ENCODE peak calls at places on chromosomes 6 and 20, in four cellular contexts. D is activated CD8-positive, alpha-beta T cell treated with anti-CD3 and anti-CD28 coated beads for 36 hours; W is CD8-positive, alpha-beta T cell; O is Peyer's patch. R is an unnamed sample.

GRCh38 chr6:166582258-166582657 is 4.2 kb downstream of the RAMACL start:
- DNase-seq in D (no peak), W (no peak), O (no peak), R (no peak)

GRCh38 chr6:42783177-42783875 is 1.5 kb downstream of the BICRAL start:
- DNase-seq in D (peak; percentile 75), W (peak; percentile 70), O (peak; percentile 87), R (peak; percentile 80)

GRCh38 chr6:16741112-16742016 is 19.9 kb downstream of the ATXN1 start:
- DNase-seq in D (peak; percentile 38), W (no peak), O (no peak), R (peak; percentile 17)

GRCh38 chr6:23842760-23843159 is 283.3 kb upstream of the NRSN1 start:
- DNase-seq in D (no peak), W (no peak), O (no peak), R (no peak)

GRCh38 chr6:1136415-1136774 is 175.5 kb upstream of the FOXQ1 start:
- DNase-seq in D (no peak), W (no peak), O (no peak), R (no peak)

GRCh38 chr6:38337819-38338465 is 301.8 kb downstream of the BTBD9 start:
- DNase-seq in D (no peak), W (no peak), O (no peak), R (no peak)

GRCh38 chr6:47633141-47633540 is 65.2 kb upstream of the ADGRF4 start:
- DNase-seq in D (no peak), W (no peak), O (no peak), R (no peak)

GRCh38 chr20:64116541-64117423 is 9.4 kb upstream of the NPBWR2 start:
- DNase-seq in D (no peak), W (no peak), O (peak; percentile 31), R (no peak)

GRCh38 chr20:25018425-25018824 is 25.9 kb upstream of the APMAP start:
- DNase-seq in D (no peak), W (no peak), O (peak; percentile 10), R (no peak)

GRCh38 chr6:34556031-34556471 is at the start of gene SPDEF:
- DNase-seq in D (no peak), W (no peak), O (no peak), R (no peak)

GRCh38 chr6:163137504-163137903 is 277.0 kb upstream of the QKI start:
- DNase-seq in D (no peak), W (no peak), O (no peak), R (no peak)

GRCh38 chr6:39814236-39814635 is 22.1 kb downstream of the DAAM2 start:
- DNase-seq in D (no peak), W (no peak), O (no peak), R (no peak)

GRCh38 chr6:20436719-20437118 is 35.0 kb downstream of the E2F3 start:
- DNase-seq in D (no peak), W (no peak), O (no peak), R (no peak)

GRCh38 chr6:117188627-117189201 is 76.6 kb upstream of the VGLL2 start:
- DNase-seq in D (no peak), W (no peak), O (no peak), R (no peak)

GRCh38 chr6:33620584-33621395 is at the start of gene ITPR3:
- DNase-seq in D (peak; percentile 80), W (peak; percentile 55), O (peak; percentile 90), R (peak; percentile 98)

GRCh38 chr6:81307640-81308214 is 444.8 kb downstream of the TENT5A start:
- DNase-seq in D (no peak), W (no peak), O (no peak), R (no peak)

DNA sequence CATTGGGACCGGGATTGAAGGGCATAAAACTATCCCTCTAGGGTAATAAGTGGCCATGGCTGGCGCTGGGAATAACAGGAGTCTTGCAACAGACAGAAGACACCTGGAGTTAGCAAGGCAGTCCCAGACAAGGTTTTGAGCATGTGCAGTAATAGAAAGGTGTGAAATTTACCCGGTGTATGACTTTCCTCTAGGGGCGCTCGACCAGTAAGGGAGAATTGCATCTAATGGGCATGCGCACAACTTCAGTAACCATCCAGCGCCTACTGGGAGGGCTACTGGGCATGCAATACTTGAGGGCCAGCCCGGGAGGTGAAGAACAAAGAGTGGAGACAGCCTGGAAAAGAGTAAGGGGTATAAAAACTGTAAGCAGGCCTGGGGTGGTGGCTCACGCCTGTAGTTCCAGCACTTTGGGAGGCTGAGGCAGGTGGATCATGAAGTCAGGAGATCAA is 32.7 kb downstream of the SERPINB6 start:
- DNase-seq in D (no peak), W (no peak), O (peak; percentile 62), R (no peak)
- TF ChIP-seq CTCF in D (no peak), W (no peak), O (no peak), R (no peak)

GRCh38 chr6:109056661-109057060 is 38.0 kb downstream of the SESN1 start:
- DNase-seq in D (no peak), W (no peak), O (no peak), R (no peak)
- TF ChIP-seq CTCF in D (no peak), W (no peak), O (no peak), R (no peak)

DNA sequence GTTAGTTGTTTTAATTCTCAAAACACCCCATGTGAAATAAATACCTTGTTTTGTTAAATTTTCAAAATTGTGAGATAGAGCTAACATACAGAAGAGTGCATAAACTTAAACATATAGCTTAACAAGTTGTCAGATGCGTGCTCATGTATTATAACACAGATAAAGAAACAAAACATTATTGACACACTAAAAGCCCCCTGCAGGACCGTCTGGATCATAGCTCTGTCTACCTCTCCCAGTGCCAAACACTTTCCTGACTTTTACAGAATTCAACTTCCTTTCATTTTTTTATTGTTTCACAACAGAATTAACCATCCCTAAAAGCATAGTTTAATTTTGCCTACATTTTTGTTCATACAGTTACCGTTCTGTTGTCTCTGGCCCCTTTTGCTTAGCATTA is 17.8 kb upstream of the FRK start:
- DNase-seq in D (no peak), W (no peak), O (no peak), R (no peak)
- TF ChIP-seq CTCF in D (no peak), W (no peak), O (no peak), R (no peak)

DNA sequence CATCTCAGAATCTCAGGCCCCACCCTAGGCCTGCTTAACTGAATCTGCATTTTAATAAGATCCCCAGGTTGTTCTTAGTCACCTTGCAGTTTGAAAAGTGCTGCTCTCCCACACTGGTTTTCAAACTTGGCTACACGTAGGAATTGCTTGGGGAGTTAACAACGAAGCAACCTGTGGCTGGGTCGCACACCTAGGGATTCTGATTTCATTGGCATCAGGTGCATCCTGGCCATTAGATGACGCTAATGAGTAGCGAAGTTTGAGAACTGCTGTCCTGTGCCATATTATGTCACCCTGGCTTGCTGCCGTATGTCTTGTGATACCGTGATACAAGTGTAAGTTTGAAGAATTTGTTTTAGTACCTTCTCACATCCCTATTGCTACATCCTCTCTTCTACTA is 28.2 kb upstream of the FUCA2 start:
- DNase-seq in D (no peak), W (no peak), O (no peak), R (no peak)
- TF ChIP-seq CTCF in D (no peak), W (no peak), O (no peak), R (no peak)

GRCh38 chr20:12835999-12836398 is 172.8 kb upstream of the SPTLC3 start:
- DNase-seq in D (no peak), W (no peak), O (no peak), R (no peak)

GRCh38 chr20:12833861-12834260 is 174.9 kb upstream of the SPTLC3 start:
- DNase-seq in D (no peak), W (no peak), O (no peak), R (no peak)

GRCh38 chr20:12837646-12838045 is 171.1 kb upstream of the SPTLC3 start:
- DNase-seq in D (no peak), W (no peak), O (no peak), R (no peak)

DNA sequence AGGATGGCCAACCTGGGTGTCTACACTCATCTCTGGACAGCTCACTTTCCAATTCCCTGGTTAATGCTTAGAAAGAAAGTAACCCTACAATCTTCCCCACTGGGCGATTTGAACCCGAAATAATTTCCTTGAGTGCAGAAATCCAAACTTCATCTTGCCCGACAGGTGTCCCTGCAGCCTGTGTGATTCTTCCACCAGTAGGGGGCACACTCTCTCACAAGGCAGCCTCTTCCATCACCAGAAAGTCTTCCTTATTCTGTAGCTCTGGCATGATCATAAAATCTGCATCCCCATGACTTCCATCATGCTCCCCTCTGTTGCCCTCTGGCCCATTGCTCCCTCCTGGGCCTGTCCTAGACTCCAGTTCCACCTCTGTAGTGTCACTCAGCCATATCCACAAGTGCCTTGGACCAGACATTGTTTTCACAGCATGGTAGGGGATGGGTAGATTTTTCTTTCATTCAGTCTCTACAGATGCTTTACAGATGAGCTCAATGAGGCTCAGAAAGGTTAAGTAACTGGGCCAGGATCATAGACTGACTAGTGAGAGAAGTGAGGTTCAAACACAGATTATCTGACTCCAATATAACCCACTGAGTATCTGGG is 170.4 kb upstream of the SPTLC3 start:
- DNase-seq in D (peak; percentile 2), W (no peak), O (no peak), R (no peak)
- TF ChIP-seq CTCF in D (no peak), W (no peak), O (no peak), R (peak; percentile 50)

DNA sequence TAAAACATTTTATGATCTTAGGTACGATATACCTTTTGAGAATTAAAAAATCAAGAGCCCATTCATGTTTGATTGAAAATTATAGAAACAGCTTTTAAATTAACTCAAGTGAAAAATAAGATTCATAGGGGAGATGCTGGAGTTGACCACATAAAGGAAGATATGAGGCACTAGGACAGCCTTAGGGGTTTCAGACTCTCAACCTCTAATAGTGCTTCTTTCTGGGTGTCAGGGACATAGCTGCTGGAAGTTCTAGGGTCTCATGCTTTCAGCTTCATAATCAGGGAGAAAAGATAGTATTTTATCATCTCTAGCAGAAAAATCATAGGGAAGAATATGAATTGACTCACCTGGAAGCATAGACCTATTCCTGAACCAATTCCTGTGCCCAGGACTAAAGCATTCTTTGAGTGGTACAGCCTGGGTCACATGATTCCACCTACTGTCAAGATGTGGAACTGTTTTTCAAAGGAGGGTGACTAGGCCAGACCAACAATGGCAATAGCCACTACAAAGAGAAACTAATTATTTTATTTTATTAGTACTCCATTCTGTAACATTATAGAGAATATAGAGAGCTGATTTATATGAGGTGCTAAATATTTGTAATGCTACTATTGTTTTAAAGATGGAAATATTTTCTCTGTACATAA is 27.8 kb upstream of the CENPW start:
- DNase-seq in D (no peak), W (no peak), O (no peak), R (peak; percentile 26)
- TF ChIP-seq CTCF in D (peak; percentile 33), W (no peak), O (no peak), R (peak; percentile 10)